ENCODE peak calls at places on chromosomes 12 and 14, in six cellular contexts. One of them, this sample, is unnamed.

GRCh38 chr14:68951051-68951797 is 27.9 kb downstream of the ACTN1 start:
- DNase-seq in AG04450: peak; percentile 81
- DNase-seq in stimulated activated CD4-positive, alpha-beta T cell treated with anti-CD3 and anti-CD28 coated beads, Interleukin-1b, Interleukin-23, amount 100 ng/mL, for 24 hours: no peak
- DNase-seq in NCI-H146: no peak
- DNase-seq in CD8-positive, alpha-beta T cell: no peak
- DNase-seq in C1 segment of cervical spinal cord: no peak
- DNase-seq in this sample: no peak

GRCh38 chr14:38723277-38723676 is 379.8 kb downstream of the SEC23A start:
- DNase-seq in AG04450: no peak
- DNase-seq in stimulated activated CD4-positive, alpha-beta T cell treated with anti-CD3 and anti-CD28 coated beads, Interleukin-1b, Interleukin-23, amount 100 ng/mL, for 24 hours: no peak
- DNase-seq in NCI-H146: no peak
- DNase-seq in CD8-positive, alpha-beta T cell: no peak
- DNase-seq in C1 segment of cervical spinal cord: no peak
- DNase-seq in this sample: no peak

GRCh38 chr14:103442288-103442687 is 57.1 kb downstream of the MARK3 start:
- DNase-seq in AG04450: no peak
- DNase-seq in stimulated activated CD4-positive, alpha-beta T cell treated with anti-CD3 and anti-CD28 coated beads, Interleukin-1b, Interleukin-23, amount 100 ng/mL, for 24 hours: no peak
- DNase-seq in NCI-H146: no peak
- DNase-seq in CD8-positive, alpha-beta T cell: no peak
- DNase-seq in C1 segment of cervical spinal cord: no peak
- DNase-seq in this sample: no peak

GRCh38 chr12:45214739-45215418 is 1.0 kb upstream of the ANO6 start:
- DNase-seq in AG04450: no peak
- DNase-seq in stimulated activated CD4-positive, alpha-beta T cell treated with anti-CD3 and anti-CD28 coated beads, Interleukin-1b, Interleukin-23, amount 100 ng/mL, for 24 hours: no peak
- DNase-seq in NCI-H146: no peak
- DNase-seq in CD8-positive, alpha-beta T cell: no peak
- DNase-seq in C1 segment of cervical spinal cord: no peak
- DNase-seq in this sample: no peak

GRCh38 chr12:53754196-53754595 is 2.4 kb upstream of the CISTR start:
- DNase-seq in AG04450: no peak
- DNase-seq in stimulated activated CD4-positive, alpha-beta T cell treated with anti-CD3 and anti-CD28 coated beads, Interleukin-1b, Interleukin-23, amount 100 ng/mL, for 24 hours: no peak
- DNase-seq in NCI-H146: no peak
- DNase-seq in CD8-positive, alpha-beta T cell: no peak
- DNase-seq in C1 segment of cervical spinal cord: no peak
- DNase-seq in this sample: no peak

GRCh38 chr14:72863216-72864006 is 30.5 kb downstream of the DPF3 start:
- DNase-seq in AG04450: no peak
- DNase-seq in stimulated activated CD4-positive, alpha-beta T cell treated with anti-CD3 and anti-CD28 coated beads, Interleukin-1b, Interleukin-23, amount 100 ng/mL, for 24 hours: no peak
- DNase-seq in NCI-H146: no peak
- DNase-seq in CD8-positive, alpha-beta T cell: no peak
- DNase-seq in C1 segment of cervical spinal cord: no peak
- DNase-seq in this sample: no peak

GRCh38 chr14:50773632-50774541 is 57.1 kb downstream of the NIN start:
- DNase-seq in AG04450: no peak
- DNase-seq in stimulated activated CD4-positive, alpha-beta T cell treated with anti-CD3 and anti-CD28 coated beads, Interleukin-1b, Interleukin-23, amount 100 ng/mL, for 24 hours: peak; percentile 17
- DNase-seq in NCI-H146: peak; percentile 22
- DNase-seq in CD8-positive, alpha-beta T cell: no peak
- DNase-seq in C1 segment of cervical spinal cord: no peak
- DNase-seq in this sample: no peak

GRCh38 chr12:57430117-57430930 is 519 bp downstream of the R3HDM2 start:
- DNase-seq in AG04450: no peak
- DNase-seq in stimulated activated CD4-positive, alpha-beta T cell treated with anti-CD3 and anti-CD28 coated beads, Interleukin-1b, Interleukin-23, amount 100 ng/mL, for 24 hours: no peak
- DNase-seq in NCI-H146: peak; percentile 86
- DNase-seq in CD8-positive, alpha-beta T cell: peak; percentile 18
- DNase-seq in C1 segment of cervical spinal cord: peak; percentile 43
- DNase-seq in this sample: peak; percentile 50

GRCh38 chr12:67981236-67982164 is 7.7 kb upstream of the IFNG-AS1 start:
- DNase-seq in AG04450: peak; percentile 41
- DNase-seq in stimulated activated CD4-positive, alpha-beta T cell treated with anti-CD3 and anti-CD28 coated beads, Interleukin-1b, Interleukin-23, amount 100 ng/mL, for 24 hours: no peak
- DNase-seq in NCI-H146: peak; percentile 19
- DNase-seq in CD8-positive, alpha-beta T cell: no peak
- DNase-seq in C1 segment of cervical spinal cord: no peak
- DNase-seq in this sample: peak; percentile 0

GRCh38 chr12:57632898-57633825 is at the start of gene B4GALNT1:
- DNase-seq in AG04450: no peak
- DNase-seq in stimulated activated CD4-positive, alpha-beta T cell treated with anti-CD3 and anti-CD28 coated beads, Interleukin-1b, Interleukin-23, amount 100 ng/mL, for 24 hours: peak; percentile 52
- DNase-seq in NCI-H146: peak; percentile 87
- DNase-seq in CD8-positive, alpha-beta T cell: peak; percentile 44
- DNase-seq in C1 segment of cervical spinal cord: no peak
- DNase-seq in this sample: peak; percentile 75

GRCh38 chr12:45598761-45599160 is 130.7 kb upstream of the ARID2 start:
- DNase-seq in AG04450: no peak
- DNase-seq in stimulated activated CD4-positive, alpha-beta T cell treated with anti-CD3 and anti-CD28 coated beads, Interleukin-1b, Interleukin-23, amount 100 ng/mL, for 24 hours: no peak
- DNase-seq in NCI-H146: no peak
- DNase-seq in CD8-positive, alpha-beta T cell: no peak
- DNase-seq in C1 segment of cervical spinal cord: no peak
- DNase-seq in this sample: no peak

GRCh38 chr14:54258382-54258781 is 138.4 kb upstream of the CDKN3 start:
- DNase-seq in AG04450: no peak
- DNase-seq in stimulated activated CD4-positive, alpha-beta T cell treated with anti-CD3 and anti-CD28 coated beads, Interleukin-1b, Interleukin-23, amount 100 ng/mL, for 24 hours: no peak
- DNase-seq in NCI-H146: no peak
- DNase-seq in CD8-positive, alpha-beta T cell: no peak
- DNase-seq in C1 segment of cervical spinal cord: no peak
- DNase-seq in this sample: no peak

GRCh38 chr14:69493038-69493437 is 8.5 kb downstream of the PLEKHD1 start:
- DNase-seq in AG04450: no peak
- DNase-seq in stimulated activated CD4-positive, alpha-beta T cell treated with anti-CD3 and anti-CD28 coated beads, Interleukin-1b, Interleukin-23, amount 100 ng/mL, for 24 hours: no peak
- DNase-seq in NCI-H146: no peak
- DNase-seq in CD8-positive, alpha-beta T cell: no peak
- DNase-seq in C1 segment of cervical spinal cord: no peak
- DNase-seq in this sample: no peak

GRCh38 chr12:19053218-19053617 is 76.3 kb upstream of the PLEKHA5 start:
- DNase-seq in AG04450: no peak
- DNase-seq in stimulated activated CD4-positive, alpha-beta T cell treated with anti-CD3 and anti-CD28 coated beads, Interleukin-1b, Interleukin-23, amount 100 ng/mL, for 24 hours: no peak
- DNase-seq in NCI-H146: no peak
- DNase-seq in CD8-positive, alpha-beta T cell: no peak
- DNase-seq in C1 segment of cervical spinal cord: no peak
- DNase-seq in this sample: no peak

GRCh38 chr12:128823216-128823915 is 392 bp downstream of the SLC15A4 start:
- DNase-seq in AG04450: no peak
- DNase-seq in stimulated activated CD4-positive, alpha-beta T cell treated with anti-CD3 and anti-CD28 coated beads, Interleukin-1b, Interleukin-23, amount 100 ng/mL, for 24 hours: no peak
- DNase-seq in NCI-H146: peak; percentile 80
- DNase-seq in CD8-positive, alpha-beta T cell: no peak
- DNase-seq in C1 segment of cervical spinal cord: no peak
- DNase-seq in this sample: no peak

This sample was measured in hypothalamus.